ENCODE peak calls at places on chromosomes 4 and X, in six cellular contexts. One of them, this sample, is unnamed.

GRCh38 chrX:131802836-131803626 is 220.1 kb upstream of the STK26 start:
- DNase-seq in uterus: peak
- DNase-seq in psoas muscle: peak
- DNase-seq in heart left ventricle: no peak
- DNase-seq in tibial artery: no peak
- DNase-seq in IMR-90: peak
- DNase-seq in this sample: peak

GRCh38 chr4:65589331-65589730 is 81.0 kb downstream of the EPHA5 start:
- DNase-seq in psoas muscle: no peak
- DNase-seq in heart left ventricle: no peak
- DNase-seq in uterus: no peak
- DNase-seq in IMR-90: no peak
- DNase-seq in tibial artery: no peak
- DNase-seq in this sample: no peak

GRCh38 chrX:43557792-43558191 is 98.3 kb upstream of the MAOA start:
- DNase-seq in IMR-90: peak
- DNase-seq in psoas muscle: no peak
- DNase-seq in uterus: peak
- DNase-seq in tibial artery: peak
- DNase-seq in heart left ventricle: no peak
- DNase-seq in this sample: peak

GRCh38 chrX:51867626-51868025 is 25.8 kb upstream of the MAGED1 start:
- DNase-seq in heart left ventricle: no peak
- DNase-seq in uterus: no peak
- DNase-seq in tibial artery: no peak
- DNase-seq in IMR-90: no peak
- DNase-seq in psoas muscle: no peak
- DNase-seq in this sample: no peak

GRCh38 chr4:114677346-114677979 is 78.9 kb downstream of the UGT8 start:
- DNase-seq in tibial artery: no peak
- DNase-seq in heart left ventricle: no peak
- DNase-seq in uterus: no peak
- DNase-seq in psoas muscle: no peak
- DNase-seq in IMR-90: no peak
- DNase-seq in this sample: no peak

GRCh38 chrX:19063030-19063429 is 59.2 kb downstream of the ADGRG2 start:
- DNase-seq in tibial artery: no peak
- DNase-seq in uterus: no peak
- DNase-seq in IMR-90: peak
- DNase-seq in psoas muscle: no peak
- DNase-seq in heart left ventricle: no peak
- DNase-seq in this sample: no peak

GRCh38 chrX:109270580-109271484 is 211.1 kb downstream of the GUCY2F start:
- DNase-seq in IMR-90: no peak
- DNase-seq in uterus: no peak
- DNase-seq in psoas muscle: no peak
- DNase-seq in tibial artery: no peak
- DNase-seq in heart left ventricle: no peak
- DNase-seq in this sample: peak

GRCh38 chr4:22515145-22515887 is 550 bp downstream of the ADGRA3 start:
- DNase-seq in psoas muscle: peak
- DNase-seq in IMR-90: peak
- DNase-seq in tibial artery: peak
- DNase-seq in uterus: peak
- DNase-seq in heart left ventricle: peak
- DNase-seq in this sample: peak

GRCh38 chr4:139528377-139529005 is 27.5 kb downstream of the SETD7 start:
- DNase-seq in psoas muscle: peak
- DNase-seq in heart left ventricle: peak
- DNase-seq in uterus: peak
- DNase-seq in IMR-90: peak
- DNase-seq in tibial artery: peak
- DNase-seq in this sample: no peak

GRCh38 chrX:13768939-13769338 is 34.4 kb downstream of the OFD1 start:
- DNase-seq in uterus: no peak
- DNase-seq in heart left ventricle: no peak
- DNase-seq in IMR-90: no peak
- DNase-seq in psoas muscle: no peak
- DNase-seq in tibial artery: no peak
- DNase-seq in this sample: no peak

GRCh38 chr4:155674669-155675071 is 8.0 kb downstream of the GUCY1A1 start:
- DNase-seq in heart left ventricle: no peak
- DNase-seq in uterus: no peak
- DNase-seq in IMR-90: no peak
- DNase-seq in psoas muscle: no peak
- DNase-seq in tibial artery: no peak
- DNase-seq in this sample: no peak

GRCh38 chr4:103098746-103099421 is 750 bp downstream of the BDH2 start:
- DNase-seq in psoas muscle: no peak
- DNase-seq in uterus: no peak
- DNase-seq in tibial artery: no peak
- DNase-seq in heart left ventricle: no peak
- DNase-seq in IMR-90: peak
- DNase-seq in this sample: no peak

GRCh38 chr4:103099691-103100392 is at the start of gene BDH2:
- DNase-seq in heart left ventricle: no peak
- DNase-seq in psoas muscle: peak
- DNase-seq in uterus: peak
- DNase-seq in IMR-90: peak
- DNase-seq in tibial artery: peak
- DNase-seq in this sample: peak

GRCh38 chr4:103097112-103097511 is 2.5 kb downstream of the BDH2 start:
- DNase-seq in uterus: no peak
- DNase-seq in psoas muscle: no peak
- DNase-seq in heart left ventricle: no peak
- DNase-seq in IMR-90: no peak
- DNase-seq in tibial artery: no peak
- DNase-seq in this sample: no peak

GRCh38 chr4:103100691-103101090 is 1.1 kb upstream of the BDH2 start:
- DNase-seq in uterus: no peak
- DNase-seq in tibial artery: no peak
- DNase-seq in psoas muscle: no peak
- DNase-seq in IMR-90: no peak
- DNase-seq in heart left ventricle: no peak
- DNase-seq in this sample: no peak

DNA sequence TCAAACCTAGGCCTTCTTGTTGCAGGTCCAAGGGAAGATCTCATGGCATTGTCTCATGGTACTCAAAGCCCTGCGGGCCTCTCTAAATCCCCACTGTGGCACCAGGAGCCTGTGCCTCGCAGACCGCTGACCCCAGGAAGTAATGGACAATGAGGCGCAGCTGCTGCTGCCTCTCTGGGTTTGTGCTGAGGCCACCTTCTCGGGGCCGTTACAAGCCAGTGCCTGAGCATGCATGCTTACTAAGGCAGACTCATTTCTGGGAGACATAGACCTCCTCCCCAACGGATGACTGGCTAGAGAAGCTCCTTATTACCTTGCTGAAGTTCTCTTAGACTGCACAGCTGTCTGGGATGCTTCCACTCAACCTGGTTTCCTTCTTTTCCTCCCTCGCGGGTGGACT is 1.3 kb downstream of the BDH2 start:
- DNase-seq in tibial artery: no peak
- DNase-seq in uterus: no peak
- DNase-seq in psoas muscle: peak
- DNase-seq in IMR-90: peak
- DNase-seq in heart left ventricle: no peak
- DNase-seq in this sample: no peak
- H3K27ac ChIP-seq in tibial artery: peak
- H3K27ac ChIP-seq in uterus: peak
- H3K27ac ChIP-seq in psoas muscle: no peak
- H3K27ac ChIP-seq in IMR-90: peak
- H3K27ac ChIP-seq in heart left ventricle: no peak
- H3K27ac ChIP-seq in this sample: no peak

GRCh38 chr4:92735025-92735665 is 431.4 kb downstream of the GRID2 start:
- DNase-seq in psoas muscle: no peak
- DNase-seq in tibial artery: no peak
- DNase-seq in heart left ventricle: no peak
- DNase-seq in uterus: no peak
- DNase-seq in IMR-90: no peak
- DNase-seq in this sample: no peak
- TF ChIP-seq CTCF in psoas muscle: no peak
- TF ChIP-seq CTCF in tibial artery: no peak
- TF ChIP-seq CTCF in heart left ventricle: no peak
- TF ChIP-seq CTCF in uterus: no peak
- TF ChIP-seq CTCF in IMR-90: no peak
- TF ChIP-seq CTCF in this sample: no peak

GRCh38 chr4:122854860-122855259 is 28.2 kb downstream of the FGF2 start:
- DNase-seq in heart left ventricle: no peak
- DNase-seq in psoas muscle: no peak
- DNase-seq in tibial artery: peak
- DNase-seq in IMR-90: no peak
- DNase-seq in uterus: no peak
- DNase-seq in this sample: no peak

GRCh38 chr4:122854444-122854843 is 27.8 kb downstream of the FGF2 start:
- DNase-seq in tibial artery: no peak
- DNase-seq in uterus: peak
- DNase-seq in psoas muscle: no peak
- DNase-seq in heart left ventricle: no peak
- DNase-seq in IMR-90: no peak
- DNase-seq in this sample: no peak

GRCh38 chr4:122851568-122851967 is 24.9 kb downstream of the FGF2 start:
- DNase-seq in IMR-90: no peak
- DNase-seq in uterus: no peak
- DNase-seq in heart left ventricle: no peak
- DNase-seq in tibial artery: no peak
- DNase-seq in psoas muscle: no peak
- DNase-seq in this sample: no peak

GRCh38 chr4:122857160-122857559 is 30.5 kb downstream of the FGF2 start:
- DNase-seq in uterus: no peak
- DNase-seq in IMR-90: no peak
- DNase-seq in tibial artery: no peak
- DNase-seq in heart left ventricle: no peak
- DNase-seq in psoas muscle: no peak
- DNase-seq in this sample: no peak

DNA sequence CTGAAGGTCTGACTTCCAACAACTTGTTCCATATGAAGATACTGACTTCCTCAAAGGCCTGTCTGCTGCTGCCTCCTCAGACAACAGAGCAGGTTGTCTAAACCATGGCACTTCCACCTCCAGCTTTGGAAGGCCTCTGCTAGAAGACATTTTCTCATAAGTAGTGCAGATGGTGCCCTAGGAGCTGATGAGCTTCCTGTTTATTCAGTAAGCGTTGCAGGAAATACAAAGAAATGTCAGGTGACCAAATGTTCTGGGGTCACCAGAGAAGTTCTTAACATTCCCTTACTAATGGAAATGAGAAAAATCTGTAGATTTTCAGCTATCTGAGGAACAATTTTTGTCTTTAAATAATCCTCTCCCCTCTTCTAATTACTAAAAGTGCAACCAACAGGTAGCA is 28.9 kb downstream of the FGF2 start:
- DNase-seq in uterus: no peak
- DNase-seq in IMR-90: no peak
- DNase-seq in tibial artery: no peak
- DNase-seq in heart left ventricle: no peak
- DNase-seq in psoas muscle: no peak
- DNase-seq in this sample: no peak
- H3K27ac ChIP-seq in uterus: peak
- H3K27ac ChIP-seq in IMR-90: no peak
- H3K27ac ChIP-seq in tibial artery: peak
- H3K27ac ChIP-seq in heart left ventricle: no peak
- H3K27ac ChIP-seq in psoas muscle: no peak
- H3K27ac ChIP-seq in this sample: no peak

DNA sequence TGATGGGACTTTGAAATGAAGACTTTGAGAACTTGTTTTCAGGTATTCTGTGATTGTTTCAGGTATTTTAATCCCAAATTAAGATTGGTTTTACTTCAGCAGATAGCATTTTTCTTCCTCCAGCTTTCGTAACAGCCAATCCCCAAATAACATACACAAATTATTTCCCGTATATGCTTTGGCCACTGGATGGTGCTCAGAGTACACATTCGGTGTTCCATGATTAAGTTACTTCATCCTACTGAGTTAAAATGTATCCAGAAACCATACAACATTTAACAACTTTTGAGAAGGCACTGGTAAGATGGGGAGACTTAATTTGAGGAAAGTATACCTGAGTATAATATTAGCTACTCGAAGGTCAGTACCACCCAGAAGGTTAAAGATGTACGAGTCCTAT is 233.4 kb upstream of the FAM47A start:
- DNase-seq in tibial artery: no peak
- DNase-seq in psoas muscle: no peak
- DNase-seq in uterus: no peak
- DNase-seq in heart left ventricle: no peak
- DNase-seq in IMR-90: peak
- DNase-seq in this sample: no peak
- TF ChIP-seq CTCF in tibial artery: peak
- TF ChIP-seq CTCF in psoas muscle: peak
- TF ChIP-seq CTCF in uterus: peak
- TF ChIP-seq CTCF in heart left ventricle: peak
- TF ChIP-seq CTCF in IMR-90: peak
- TF ChIP-seq CTCF in this sample: no peak

GRCh38 chr4:168999836-169000235 is 10.2 kb downstream of the CBR4 start:
- DNase-seq in psoas muscle: no peak
- DNase-seq in uterus: no peak
- DNase-seq in heart left ventricle: no peak
- DNase-seq in tibial artery: no peak
- DNase-seq in IMR-90: no peak
- DNase-seq in this sample: no peak
- H3K27ac ChIP-seq in psoas muscle: no peak
- H3K27ac ChIP-seq in uterus: no peak
- H3K27ac ChIP-seq in heart left ventricle: no peak
- H3K27ac ChIP-seq in tibial artery: no peak
- H3K27ac ChIP-seq in IMR-90: no peak
- H3K27ac ChIP-seq in this sample: no peak

This sample was measured in RWPE1.